ENCODE peak calls at places on chromosomes 4 and X, in nine cellular contexts. S is mesendoderm; C is NCI-H2081; G is fibroblast of pulmonary artery; A is pancreas; B is NCI-H510A; P is HFFc6; Z is choroid plexus epithelial cell; I is activated gamma-delta T cell treated with anti-CD3 and anti-CD28 coated beads, Interleukin-2, amount 50 U/mL, for 16 hours. U is an unnamed sample.

GRCh38 chrX:45758319-45758718 is 557.6 kb upstream of the DIPK2B start:
- DNase-seq in P (peak), I (no peak), B (no peak), G (peak), C (no peak), Z (peak), S (no peak), A (no peak), U (no peak)

GRCh38 chr4:71231073-71231752 is 107.6 kb upstream of the SLC4A4 start:
- DNase-seq in A (peak), S (no peak), I (no peak), P (peak), B (no peak), Z (no peak), G (peak), C (no peak), U (no peak)

GRCh38 chr4:139762715-139763114 is 97.1 kb downstream of the MGST2 start:
- DNase-seq in B (no peak), Z (no peak), P (no peak), G (peak), C (no peak), A (no peak), S (no peak), I (no peak), U (no peak)

GRCh38 chr4:168496834-168497233 is at the start of gene PALLD:
- DNase-seq in I (no peak), G (peak), P (no peak), S (no peak), C (no peak), A (no peak), Z (peak), B (no peak), U (no peak)

GRCh38 chr4:183356173-183356825 is 34.1 kb upstream of the CLDN24 start:
- DNase-seq in Z (no peak), P (no peak), B (no peak), C (no peak), A (no peak), G (no peak), I (no peak), S (no peak), U (no peak)

GRCh38 chr4:122403860-122404259 is 25.0 kb downstream of the ADAD1 start:
- DNase-seq in P (no peak), Z (no peak), I (no peak), A (no peak), S (peak), G (no peak), B (no peak), C (no peak), U (no peak)

GRCh38 chr4:3796960-3797359 is 30.8 kb downstream of the ADRA2C start:
- DNase-seq in B (no peak), Z (no peak), A (no peak), P (no peak), C (no peak), G (no peak), I (no peak), S (no peak), U (no peak)

GRCh38 chrX:111270339-111270738 is at the start of gene CAPN6:
- DNase-seq in B (no peak), I (no peak), A (no peak), C (no peak), S (peak), Z (peak), P (no peak), G (no peak), U (no peak)

GRCh38 chrX:13398073-13398823 is 78.4 kb upstream of the ATXN3L start:
- DNase-seq in S (peak), G (peak), B (no peak), P (peak), C (no peak), A (no peak), I (no peak), Z (peak), U (no peak)

GRCh38 chrX:37796805-37797204 is 16.9 kb downstream of the CYBB start:
- DNase-seq in B (no peak), A (no peak), I (no peak), G (no peak), Z (no peak), S (peak), P (no peak), C (no peak), U (no peak)

GRCh38 chr4:2807571-2807970 is 14.7 kb downstream of the SH3BP2 start:
- DNase-seq in A (peak), I (no peak), G (no peak), Z (no peak), P (no peak), S (no peak), C (no peak), B (no peak), U (no peak)